ENCODE peak calls at places on chromosomes 6 and 20, in four cellular contexts. B is cardiac muscle cell, E is pancreas, A is prostate gland. K is an unnamed sample.

GRCh38 chr6:40962241-40962640 is 76.8 kb downstream of the UNC5CL start:
- DNase-seq in B (no peak), E (no peak), A (no peak), K (no peak)

GRCh38 chr20:8394308-8394945 is 262.4 kb downstream of the PLCB1 start:
- DNase-seq in B (no peak), E (no peak), A (no peak), K (no peak)

GRCh38 chr20:40948352-40949267 is 80.0 kb upstream of the TOP1 start:
- DNase-seq in E (no peak), B (no peak), A (no peak), K (no peak)

GRCh38 chr6:156406688-156407087 is 370.5 kb upstream of the ARID1B start:
- DNase-seq in A (no peak), B (no peak), E (no peak), K (no peak)

GRCh38 chr6:71228461-71229041 is 60.1 kb upstream of the OGFRL1 start:
- DNase-seq in E (no peak), B (no peak), A (no peak), K (no peak)

GRCh38 chr6:132919476-132919875 is 105.1 kb downstream of the RPS12 start:
- DNase-seq in A (peak), E (no peak), B (peak), K (peak)

GRCh38 chr6:87742106-87742505 is 40.1 kb upstream of the AKIRIN2 start:
- DNase-seq in B (no peak), A (no peak), E (no peak), K (no peak)

GRCh38 chr6:124373386-124373785 is 569.7 kb downstream of the NKAIN2 start:
- DNase-seq in E (no peak), B (no peak), A (no peak), K (no peak)

GRCh38 chr6:127282184-127282583 is 15.5 kb downstream of the RNF146 start:
- DNase-seq in A (no peak), E (no peak), B (no peak), K (no peak)

GRCh38 chr6:148857817-148858390 is 111.1 kb downstream of the UST start:
- DNase-seq in E (no peak), A (no peak), B (no peak), K (no peak)

GRCh38 chr6:145705561-145705960 is 29.8 kb downstream of the EPM2A start:
- DNase-seq in E (no peak), A (no peak), B (no peak), K (no peak)

GRCh38 chr6:147603392-147604081 is 95.0 kb downstream of the SAMD5 start:
- DNase-seq in B (no peak), E (no peak), A (peak), K (no peak)

GRCh38 chr6:141659582-141659981 is 473.1 kb upstream of the GJE1 start:
- DNase-seq in E (no peak), B (no peak), A (no peak), K (no peak)

GRCh38 chr6:79838851-79839250 is 108.5 kb downstream of the ELOVL4 start:
- DNase-seq in A (no peak), E (no peak), B (no peak), K (no peak)

GRCh38 chr6:138250513-138251247 is 32.4 kb upstream of the PBOV1 start:
- DNase-seq in A (peak), B (no peak), E (peak), K (no peak)

GRCh38 chr20:15992564-15992963 is 580.7 kb downstream of the KIF16B start:
- DNase-seq in A (no peak), B (no peak), E (no peak), K (no peak)

GRCh38 chr6:66226099-66226498 is 519.1 kb upstream of the EYS start:
- DNase-seq in A (no peak), E (no peak), B (peak), K (no peak)

GRCh38 chr6:89716532-89716931 is 78.0 kb upstream of the LYRM2 start:
- DNase-seq in B (no peak), E (no peak), A (no peak), K (no peak)

GRCh38 chr6:81789303-81789702 is 36.8 kb upstream of the TENT5A start:
- DNase-seq in E (no peak), A (no peak), B (no peak), K (no peak)

GRCh38 chr6:121686611-121687023 is 251.2 kb downstream of the GJA1 start:
- DNase-seq in A (no peak), B (no peak), E (peak), K (no peak)

GRCh38 chr6:4693566-4693965 is 82.6 kb upstream of the CDYL start:
- DNase-seq in E (no peak), A (no peak), B (no peak), K (no peak)

GRCh38 chr6:4703367-4703766 is 72.8 kb upstream of the CDYL start:
- DNase-seq in E (no peak), B (no peak), A (no peak), K (no peak)

GRCh38 chr6:4693158-4693557 is 83.0 kb upstream of the CDYL start:
- DNase-seq in E (no peak), B (no peak), A (no peak), K (no peak)

GRCh38 chr6:4698901-4699659 is 77.1 kb upstream of the CDYL start:
- DNase-seq in A (no peak), E (no peak), B (no peak), K (no peak)
- H3K27ac ChIP-seq in A (no peak), E (no peak), B (no peak), K (no peak)

DNA sequence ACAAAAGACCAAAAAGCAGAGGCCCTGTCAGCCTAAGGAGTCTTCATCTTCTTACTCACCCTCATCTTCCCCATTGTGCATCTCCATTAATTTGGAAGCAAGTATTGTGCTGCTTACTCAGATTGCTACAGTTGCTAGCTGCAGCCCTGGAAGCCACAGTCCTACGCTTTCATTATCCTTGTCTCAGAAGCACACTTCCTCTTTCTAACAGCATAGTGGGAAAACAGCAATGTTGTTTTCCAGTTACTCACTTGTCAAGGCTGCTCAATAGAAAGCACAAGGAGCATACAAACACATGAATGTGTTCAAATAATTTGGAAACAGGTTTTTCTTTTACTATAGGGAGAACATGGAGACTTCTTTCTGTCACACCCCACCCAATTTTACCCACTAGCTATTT is 76.6 kb upstream of the RBM24 start:
- DNase-seq in E (no peak), B (no peak), A (no peak), K (no peak)
- H3K27ac ChIP-seq in E (no peak), B (no peak), A (no peak), K (no peak)

DNA sequence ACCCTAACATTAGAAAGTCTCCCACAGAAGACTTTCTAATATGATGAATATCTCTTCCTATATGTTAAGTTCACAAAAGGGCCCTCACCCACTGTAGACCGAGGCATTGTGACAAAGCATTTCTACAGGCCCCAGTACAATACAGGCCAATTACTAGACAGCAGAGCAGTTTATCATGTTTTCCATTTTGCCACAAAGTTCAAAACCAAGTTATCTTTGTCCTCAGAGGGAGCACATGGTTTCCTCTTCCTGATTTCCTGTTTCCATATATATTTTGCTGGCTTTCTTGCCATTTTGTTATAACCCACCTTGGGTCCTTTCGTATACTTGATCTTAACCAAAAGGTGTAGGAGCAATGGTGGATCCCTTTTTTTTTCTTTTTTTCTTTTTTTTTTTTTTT is 2.3 kb upstream of the UBE2C start:
- DNase-seq in B (no peak), E (no peak), A (no peak), K (no peak)
- H3K27ac ChIP-seq in B (no peak), E (no peak), A (no peak), K (no peak)

GRCh38 chr20:59333260-59333845 is 32.9 kb downstream of the EDN3 start:
- DNase-seq in A (no peak), E (no peak), B (no peak), K (no peak)
- H3K27ac ChIP-seq in A (no peak), E (no peak), B (no peak), K (no peak)

K was measured in caudate nucleus.